ENCODE peak calls at places on chromosome 15, in five cellular contexts. Q is lower lobe of right lung, G is adrenal gland, R is spleen, P is neuronal stem cell. T is an unnamed sample.

GRCh38 chr15:51497806-51498205 is 124.8 kb downstream of the DMXL2 start:
- DNase-seq in R (no peak), P (no peak), G (no peak), Q (no peak), T (no peak)

GRCh38 chr15:49215768-49216739 is 46.0 kb downstream of the GALK2 start:
- DNase-seq in P (no peak), Q (peak; percentile 69), G (peak; percentile 57), R (no peak), T (no peak)

GRCh38 chr15:97817266-97817890 is 143.1 kb upstream of the ARRDC4 start:
- DNase-seq in G (no peak), Q (no peak), R (no peak), P (no peak), T (no peak)

GRCh38 chr15:76932090-76932966 is 779 bp downstream of the RCN2 start:
- DNase-seq in G (no peak), P (no peak), R (no peak), Q (no peak), T (no peak)

GRCh38 chr15:92294759-92295158 is 98.9 kb upstream of the ST8SIA2 start:
- DNase-seq in G (no peak), R (no peak), P (no peak), Q (no peak), T (no peak)

GRCh38 chr15:41847981-41848380 is 9.3 kb downstream of the PLA2G4B start:
- DNase-seq in Q (no peak), R (no peak), G (no peak), P (no peak), T (no peak)

GRCh38 chr15:82530606-82531379 is 9.5 kb downstream of the RPS17 start:
- DNase-seq in R (peak; percentile 89), P (peak; percentile 79), Q (peak; percentile 79), G (peak; percentile 81), T (peak; percentile 86)

GRCh38 chr15:101022306-101022705 is 103.1 kb downstream of the LRRK1 start:
- DNase-seq in G (peak; percentile 5), Q (no peak), P (no peak), R (peak; percentile 29), T (peak; percentile 62)

GRCh38 chr15:27328616-27329015 is 357.6 kb downstream of the GABRG3 start:
- DNase-seq in R (no peak), Q (no peak), P (no peak), G (no peak), T (no peak)

GRCh38 chr15:58873267-58873666 is 60.2 kb downstream of the SLTM start:
- DNase-seq in G (no peak), Q (no peak), R (no peak), P (no peak), T (no peak)

GRCh38 chr15:38536201-38536676 is 28.4 kb downstream of the RASGRP1 start:
- DNase-seq in Q (no peak), G (peak; percentile 84), P (no peak), R (no peak), T (no peak)

GRCh38 chr15:38531509-38531908 is 33.1 kb downstream of the RASGRP1 start:
- DNase-seq in P (no peak), R (no peak), Q (no peak), G (peak; percentile 51), T (no peak)

GRCh38 chr15:93028111-93028631 is 60.8 kb downstream of the RGMA start:
- DNase-seq in R (no peak), P (no peak), Q (no peak), G (peak; percentile 39), T (peak; percentile 55)

GRCh38 chr15:52424856-52425431 is 103.7 kb downstream of the MYO5A start:
- DNase-seq in G (no peak), R (no peak), P (no peak), Q (no peak), T (no peak)

GRCh38 chr15:33040501-33040900 is 154.0 kb downstream of the FMN1 start:
- DNase-seq in P (no peak), R (no peak), G (no peak), Q (no peak), T (no peak)

GRCh38 chr15:70351941-70352774 is 254.4 kb upstream of the TLE3 start:
- DNase-seq in G (no peak), R (no peak), P (no peak), Q (no peak), T (peak; percentile 38)

GRCh38 chr15:73680545-73680944 is 3.6 kb upstream of the CD276 start:
- DNase-seq in R (no peak), Q (no peak), P (no peak), G (no peak), T (no peak)

GRCh38 chr15:30033211-30033610 is 49.5 kb upstream of the GOLGA8J start:
- DNase-seq in P (no peak), Q (no peak), G (no peak), R (no peak), T (no peak)

GRCh38 chr15:66154581-66154980 is 99.0 kb downstream of the MEGF11 start:
- DNase-seq in Q (no peak), R (no peak), G (no peak), P (no peak), T (no peak)

GRCh38 chr15:59444082-59444835 is 6.3 kb downstream of the FAM81A start:
- DNase-seq in Q (no peak), P (no peak), G (no peak), R (no peak), T (no peak)

GRCh38 chr15:70752142-70752754 is 11.1 kb downstream of the UACA start:
- DNase-seq in G (no peak), P (no peak), R (no peak), Q (no peak), T (no peak)

GRCh38 chr15:67145710-67146109 is 80.3 kb downstream of the SMAD3 start:
- DNase-seq in R (no peak), P (no peak), Q (no peak), G (no peak), T (no peak)

GRCh38 chr15:52252781-52253180 is 42.8 kb downstream of the MYO5C start:
- DNase-seq in P (no peak), R (no peak), G (no peak), Q (no peak), T (no peak)

GRCh38 chr15:80234883-80235282 is 17.1 kb downstream of the CTXND1 start:
- DNase-seq in Q (peak; percentile 57), P (no peak), R (no peak), G (peak; percentile 68), T (no peak)

GRCh38 chr15:97976129-97976528 is 15.6 kb downstream of the ARRDC4 start:
- DNase-seq in Q (no peak), R (no peak), G (no peak), P (no peak), T (no peak)

GRCh38 chr15:98946301-98947255 is 61.0 kb downstream of the PGPEP1L start:
- DNase-seq in G (peak; percentile 19), R (peak; percentile 87), P (no peak), Q (no peak), T (no peak)

GRCh38 chr15:59828871-59829270 is 139.8 kb upstream of the BNIP2 start:
- DNase-seq in G (no peak), Q (no peak), P (no peak), R (no peak), T (peak; percentile 89)

GRCh38 chr15:68667800-68668625 is 89.2 kb downstream of the CORO2B start:
- DNase-seq in G (no peak), P (no peak), R (peak; percentile 61), Q (no peak), T (peak; percentile 61)

GRCh38 chr15:68672251-68672650 is 93.5 kb downstream of the CORO2B start:
- DNase-seq in G (no peak), R (peak; percentile 39), P (no peak), Q (no peak), T (no peak)

GRCh38 chr15:68668926-68669600 is 90.3 kb downstream of the CORO2B start:
- DNase-seq in P (no peak), G (no peak), R (peak; percentile 55), Q (no peak), T (peak; percentile 35)

GRCh38 chr15:68666120-68666811 is 87.5 kb downstream of the CORO2B start:
- DNase-seq in P (no peak), G (no peak), Q (no peak), R (peak; percentile 36), T (peak; percentile 49)

DNA sequence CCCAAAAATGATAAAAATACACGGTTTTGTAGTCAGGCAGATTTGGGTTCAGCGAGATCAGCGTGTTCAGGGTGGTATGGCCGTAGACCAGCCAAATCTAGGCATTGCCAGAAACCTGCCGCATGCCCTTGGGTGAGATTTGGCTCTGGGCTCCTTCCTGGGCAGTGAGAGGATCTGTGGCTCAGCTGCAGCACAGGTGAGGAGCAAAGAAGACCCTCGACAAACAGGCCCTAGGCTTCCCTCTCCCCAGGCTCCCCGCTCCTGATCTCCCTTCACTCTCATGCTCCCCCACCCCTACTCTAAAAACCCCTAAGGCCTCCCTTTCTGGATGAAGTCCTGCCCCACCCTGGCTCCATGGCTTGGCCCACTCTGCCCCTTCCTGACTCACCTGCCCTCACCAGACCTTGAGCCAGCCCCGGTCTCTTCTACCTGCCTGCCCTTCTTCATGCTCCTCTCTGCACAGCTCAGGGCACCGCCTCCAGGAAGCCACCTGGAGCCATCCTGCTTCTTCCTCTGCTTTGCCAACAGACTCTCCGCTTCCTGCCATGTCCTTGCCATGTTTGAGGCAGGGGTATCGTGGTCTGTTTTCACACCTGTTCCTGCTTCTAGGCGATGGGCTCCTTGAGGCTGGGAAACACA is 88.1 kb downstream of the CORO2B start:
- DNase-seq in G (no peak), Q (no peak), P (no peak), R (peak; percentile 42), T (peak; percentile 65)
- H3K4me1 ChIP-seq in G (no peaks in the 10 kb centered on the region), Q (no peaks in the 10 kb centered on the region), P (peaks cover 7% of the 10 kb centered on the region), R (peaks cover 13% of the 10 kb centered on the region), T (no peaks in the 10 kb centered on the region)

DNA sequence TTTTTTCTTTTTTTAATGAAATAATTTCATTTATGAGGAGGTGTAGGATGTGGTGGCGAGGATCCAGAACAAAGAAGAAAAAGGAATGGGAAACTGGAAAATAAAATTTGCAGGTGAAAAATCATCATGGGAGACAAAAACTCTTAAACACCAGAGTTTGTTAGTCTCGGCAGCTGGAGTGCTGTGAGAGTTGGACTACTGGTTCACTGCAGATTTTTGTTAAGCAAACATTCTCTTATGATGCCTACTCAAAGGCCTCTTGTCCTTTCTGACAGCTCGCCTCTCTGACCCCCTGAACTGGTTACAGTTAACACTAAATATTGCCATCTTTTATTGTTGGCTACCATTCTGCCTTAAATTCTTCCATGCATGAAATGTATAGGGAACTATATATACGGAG is 152.4 kb upstream of the DPH6 start:
- DNase-seq in R (no peak), Q (no peak), G (no peak), P (no peak), T (no peak)
- H3K4me1 ChIP-seq in R (no peaks in the 10 kb centered on the region), Q (peaks cover 23% of the 10 kb centered on the region), G (no peaks in the 10 kb centered on the region), P (peaks cover 25% of the 10 kb centered on the region), T (peaks cover 40% of the 10 kb centered on the region)

GRCh38 chr15:85415779-85416178 is 35.4 kb downstream of the AKAP13 start:
- DNase-seq in G (no peak), P (no peak), R (no peak), Q (no peak), T (no peak)
- H3K4me1 ChIP-seq in G (peaks cover 15% of the 10 kb centered on the region), P (peaks cover 14% of the 10 kb centered on the region), R (peaks cover 63% of the 10 kb centered on the region), Q (peaks cover 40% of the 10 kb centered on the region), T (peaks cover 71% of the 10 kb centered on the region)

GRCh38 chr15:56910801-56911200 is 7.6 kb upstream of the TCF12 start:
- DNase-seq in P (no peak), R (no peak), G (no peak), Q (no peak), T (no peak)

GRCh38 chr15:56901931-56902330 is 16.5 kb upstream of the TCF12 start:
- DNase-seq in R (no peak), G (no peak), Q (no peak), P (no peak), T (no peak)

DNA sequence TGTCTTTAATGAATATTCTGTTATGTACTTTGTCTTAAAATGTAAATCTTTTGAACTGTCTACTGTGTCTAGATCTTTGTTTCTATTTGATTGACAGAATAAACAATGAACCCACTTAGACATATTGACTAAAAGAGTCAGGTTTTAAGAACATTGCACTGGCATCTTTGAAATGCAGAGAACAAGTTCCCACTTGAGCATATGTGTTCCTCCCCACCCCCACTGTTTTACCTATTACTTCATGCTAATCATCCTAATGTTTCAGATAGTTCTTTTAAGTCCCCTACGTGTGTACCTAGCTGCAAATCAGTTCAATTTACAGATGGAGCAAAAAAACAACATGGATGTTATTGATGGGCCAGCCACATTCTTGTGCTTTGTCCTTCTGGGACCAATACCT is 11.7 kb upstream of the TCF12 start:
- DNase-seq in R (no peak), G (no peak), Q (no peak), P (no peak), T (no peak)
- H3K4me1 ChIP-seq in R (peaks cover 19% of the 10 kb centered on the region), G (no peaks in the 10 kb centered on the region), Q (peaks cover 11% of the 10 kb centered on the region), P (peaks cover 3% of the 10 kb centered on the region), T (peaks cover 19% of the 10 kb centered on the region)

T was measured in RWPE2.